ENCODE peak calls at places on chromosomes 13 and 19, in seven cellular contexts. One of them, this sample, is unnamed.

GRCh38 chr19:43078311-43078710 is 4.2 kb downstream of the PSG2 start:
- DNase-seq in SW 1271: no peak
- DNase-seq in hepatocyte: no peak
- DNase-seq in Daoy: peak
- DNase-seq in stimulated activated CD8-positive, alpha-beta memory T cell treated with anti-CD3 and anti-CD28 coated beads, Interleukin-7, amount 100 ng/mL, for 24 hours: no peak
- DNase-seq in CD4-positive, alpha-beta memory T cell: no peak
- DNase-seq in HT-29: no peak
- DNase-seq in this sample: no peak

GRCh38 chr19:53903055-53903680 is 5.9 kb upstream of the CACNG7 start:
- DNase-seq in SW 1271: no peak
- DNase-seq in hepatocyte: peak
- DNase-seq in Daoy: peak
- DNase-seq in stimulated activated CD8-positive, alpha-beta memory T cell treated with anti-CD3 and anti-CD28 coated beads, Interleukin-7, amount 100 ng/mL, for 24 hours: no peak
- DNase-seq in CD4-positive, alpha-beta memory T cell: peak
- DNase-seq in HT-29: peak
- DNase-seq in this sample: peak

GRCh38 chr19:30312582-30313352 is 59.4 kb upstream of the ZNF536 start:
- DNase-seq in SW 1271: no peak
- DNase-seq in hepatocyte: no peak
- DNase-seq in Daoy: no peak
- DNase-seq in stimulated activated CD8-positive, alpha-beta memory T cell treated with anti-CD3 and anti-CD28 coated beads, Interleukin-7, amount 100 ng/mL, for 24 hours: no peak
- DNase-seq in CD4-positive, alpha-beta memory T cell: no peak
- DNase-seq in HT-29: no peak
- DNase-seq in this sample: no peak

GRCh38 chr19:16262618-16263017 is 62.0 kb upstream of the KLF2 start:
- DNase-seq in SW 1271: no peak
- DNase-seq in hepatocyte: peak
- DNase-seq in Daoy: no peak
- DNase-seq in stimulated activated CD8-positive, alpha-beta memory T cell treated with anti-CD3 and anti-CD28 coated beads, Interleukin-7, amount 100 ng/mL, for 24 hours: no peak
- DNase-seq in CD4-positive, alpha-beta memory T cell: no peak
- DNase-seq in HT-29: no peak
- DNase-seq in this sample: peak

GRCh38 chr13:98791611-98792010 is 39.1 kb upstream of the SLC15A1 start:
- DNase-seq in SW 1271: no peak
- DNase-seq in hepatocyte: no peak
- DNase-seq in Daoy: no peak
- DNase-seq in stimulated activated CD8-positive, alpha-beta memory T cell treated with anti-CD3 and anti-CD28 coated beads, Interleukin-7, amount 100 ng/mL, for 24 hours: no peak
- DNase-seq in CD4-positive, alpha-beta memory T cell: no peak
- DNase-seq in HT-29: no peak
- DNase-seq in this sample: no peak

GRCh38 chr19:3459322-3459881 is 20.9 kb downstream of the SMIM24 start:
- DNase-seq in SW 1271: no peak
- DNase-seq in hepatocyte: peak
- DNase-seq in Daoy: peak
- DNase-seq in stimulated activated CD8-positive, alpha-beta memory T cell treated with anti-CD3 and anti-CD28 coated beads, Interleukin-7, amount 100 ng/mL, for 24 hours: no peak
- DNase-seq in CD4-positive, alpha-beta memory T cell: no peak
- DNase-seq in HT-29: no peak
- DNase-seq in this sample: no peak

GRCh38 chr19:47598407-47599349 is 10.3 kb upstream of the BICRA start:
- DNase-seq in SW 1271: peak
- DNase-seq in hepatocyte: peak
- DNase-seq in Daoy: peak
- DNase-seq in stimulated activated CD8-positive, alpha-beta memory T cell treated with anti-CD3 and anti-CD28 coated beads, Interleukin-7, amount 100 ng/mL, for 24 hours: no peak
- DNase-seq in CD4-positive, alpha-beta memory T cell: no peak
- DNase-seq in HT-29: peak
- DNase-seq in this sample: no peak

GRCh38 chr13:97834255-97834654 is 119.2 kb upstream of the IPO5 start:
- DNase-seq in SW 1271: no peak
- DNase-seq in hepatocyte: no peak
- DNase-seq in Daoy: no peak
- DNase-seq in stimulated activated CD8-positive, alpha-beta memory T cell treated with anti-CD3 and anti-CD28 coated beads, Interleukin-7, amount 100 ng/mL, for 24 hours: no peak
- DNase-seq in CD4-positive, alpha-beta memory T cell: no peak
- DNase-seq in HT-29: peak
- DNase-seq in this sample: no peak

GRCh38 chr19:16121967-16122366 is 10.3 kb downstream of the RAB8A start:
- DNase-seq in SW 1271: no peak
- DNase-seq in hepatocyte: no peak
- DNase-seq in Daoy: no peak
- DNase-seq in stimulated activated CD8-positive, alpha-beta memory T cell treated with anti-CD3 and anti-CD28 coated beads, Interleukin-7, amount 100 ng/mL, for 24 hours: no peak
- DNase-seq in CD4-positive, alpha-beta memory T cell: no peak
- DNase-seq in HT-29: no peak
- DNase-seq in this sample: no peak

GRCh38 chr19:50025794-50026549 is at the start of gene ZNF473:
- DNase-seq in SW 1271: peak
- DNase-seq in hepatocyte: peak
- DNase-seq in Daoy: peak
- DNase-seq in stimulated activated CD8-positive, alpha-beta memory T cell treated with anti-CD3 and anti-CD28 coated beads, Interleukin-7, amount 100 ng/mL, for 24 hours: peak
- DNase-seq in CD4-positive, alpha-beta memory T cell: no peak
- DNase-seq in HT-29: peak
- DNase-seq in this sample: no peak

GRCh38 chr19:47375694-47376588 is 26.8 kb downstream of the DHX34 start:
- DNase-seq in SW 1271: no peak
- DNase-seq in hepatocyte: no peak
- DNase-seq in Daoy: no peak
- DNase-seq in stimulated activated CD8-positive, alpha-beta memory T cell treated with anti-CD3 and anti-CD28 coated beads, Interleukin-7, amount 100 ng/mL, for 24 hours: no peak
- DNase-seq in CD4-positive, alpha-beta memory T cell: no peak
- DNase-seq in HT-29: no peak
- DNase-seq in this sample: no peak

GRCh38 chr13:40446365-40446764 is 220.1 kb downstream of the FOXO1 start:
- DNase-seq in SW 1271: no peak
- DNase-seq in hepatocyte: no peak
- DNase-seq in Daoy: peak
- DNase-seq in stimulated activated CD8-positive, alpha-beta memory T cell treated with anti-CD3 and anti-CD28 coated beads, Interleukin-7, amount 100 ng/mL, for 24 hours: no peak
- DNase-seq in CD4-positive, alpha-beta memory T cell: no peak
- DNase-seq in HT-29: no peak
- DNase-seq in this sample: no peak

GRCh38 chr19:23283925-23284324 is 33.7 kb upstream of the ZNF724 start:
- DNase-seq in SW 1271: no peak
- DNase-seq in hepatocyte: peak
- DNase-seq in Daoy: peak
- DNase-seq in stimulated activated CD8-positive, alpha-beta memory T cell treated with anti-CD3 and anti-CD28 coated beads, Interleukin-7, amount 100 ng/mL, for 24 hours: peak
- DNase-seq in CD4-positive, alpha-beta memory T cell: peak
- DNase-seq in HT-29: peak
- DNase-seq in this sample: no peak

GRCh38 chr19:11769995-11770394 is 3.2 kb downstream of the ZNF441 start:
- DNase-seq in SW 1271: no peak
- DNase-seq in hepatocyte: no peak
- DNase-seq in Daoy: no peak
- DNase-seq in stimulated activated CD8-positive, alpha-beta memory T cell treated with anti-CD3 and anti-CD28 coated beads, Interleukin-7, amount 100 ng/mL, for 24 hours: no peak
- DNase-seq in CD4-positive, alpha-beta memory T cell: no peak
- DNase-seq in HT-29: no peak
- DNase-seq in this sample: no peak

GRCh38 chr19:54674021-54674617 is 11.3 kb downstream of the LILRB4 start:
- DNase-seq in SW 1271: no peak
- DNase-seq in hepatocyte: no peak
- DNase-seq in Daoy: peak
- DNase-seq in stimulated activated CD8-positive, alpha-beta memory T cell treated with anti-CD3 and anti-CD28 coated beads, Interleukin-7, amount 100 ng/mL, for 24 hours: no peak
- DNase-seq in CD4-positive, alpha-beta memory T cell: no peak
- DNase-seq in HT-29: peak
- DNase-seq in this sample: peak

GRCh38 chr19:27929399-27929798 is 1283.6 kb downstream of the UQCRFS1 start:
- DNase-seq in SW 1271: no peak
- DNase-seq in hepatocyte: no peak
- DNase-seq in Daoy: no peak
- DNase-seq in stimulated activated CD8-positive, alpha-beta memory T cell treated with anti-CD3 and anti-CD28 coated beads, Interleukin-7, amount 100 ng/mL, for 24 hours: no peak
- DNase-seq in CD4-positive, alpha-beta memory T cell: no peak
- DNase-seq in HT-29: no peak
- DNase-seq in this sample: no peak

This sample was measured in NCI-H2029 treated with DMSO at 0.1 percent for 48 hours.